ENCODE peak calls at places on chromosome 3, in six cellular contexts. L is H9, D is body of pancreas, A is GM23338, F is mucosa of descending colon, O is GM13977. P is an unnamed sample.

GRCh38 chr3:100775669-100776068 is 66.4 kb downstream of the TFG start:
- DNase-seq in O (no peak), F (no peak), A (no peak), L (no peak), D (no peak), P (no peak)

GRCh38 chr3:49638445-49638844 is 35.7 kb upstream of the APEH start:
- DNase-seq in L (no peak), O (no peak), A (no peak), D (no peak), F (no peak), P (peak)

GRCh38 chr3:166519443-166519842 is 682.2 kb upstream of the BCHE start:
- DNase-seq in D (no peak), L (no peak), F (no peak), A (no peak), O (no peak), P (no peak)

GRCh38 chr3:187968883-187969580 is 184.9 kb upstream of the LPP start:
- DNase-seq in O (no peak), L (no peak), D (peak), A (no peak), F (no peak), P (peak)

GRCh38 chr3:66038726-66039589 is at the start of gene MAGI1:
- DNase-seq in F (peak), O (peak), L (peak), D (peak), A (peak), P (peak)

GRCh38 chr3:177602601-177603136 is 405.4 kb upstream of the TBL1XR1 start:
- DNase-seq in A (no peak), L (no peak), F (no peak), D (no peak), O (no peak), P (peak)

GRCh38 chr3:27253831-27254230 is 115.4 kb downstream of the NEK10 start:
- DNase-seq in F (peak), L (peak), A (peak), D (peak), O (peak), P (peak)

GRCh38 chr3:127637546-127637945 is 8.6 kb downstream of the PODXL2 start:
- DNase-seq in O (no peak), L (no peak), F (no peak), D (no peak), A (no peak), P (no peak)

GRCh38 chr3:130850846-130851245 is 43.0 kb upstream of the ATP2C1 start:
- DNase-seq in D (no peak), L (no peak), A (no peak), O (no peak), F (no peak), P (peak)

GRCh38 chr3:28347374-28348285 is 891 bp upstream of the ZCWPW2 start:
- DNase-seq in D (no peak), O (no peak), L (no peak), A (peak), F (peak), P (peak)

GRCh38 chr3:122092460-122093165 is 37.5 kb downstream of the CD86 start:
- DNase-seq in L (peak), D (no peak), A (peak), F (peak), O (no peak), P (peak)
- TF ChIP-seq CTCF in L (peak), D (no peak), A (peak), F (no peak), O (peak), P (peak)

GRCh38 chr3:188975612-188976314 is 196.0 kb upstream of the TPRG1 start:
- DNase-seq in F (peak), O (no peak), A (peak), D (no peak), L (no peak), P (peak)

GRCh38 chr3:188979669-188980311 is 192.0 kb upstream of the TPRG1 start:
- DNase-seq in O (no peak), A (peak), D (no peak), F (no peak), L (peak), P (no peak)

GRCh38 chr3:188979236-188979635 is 192.5 kb upstream of the TPRG1 start:
- DNase-seq in L (no peak), F (no peak), A (no peak), D (no peak), O (no peak), P (no peak)

GRCh38 chr3:188976407-188976806 is 195.4 kb upstream of the TPRG1 start:
- DNase-seq in L (no peak), O (no peak), D (no peak), A (no peak), F (no peak), P (peak)

GRCh38 chr3:188978772-188979171 is 193.0 kb upstream of the TPRG1 start:
- DNase-seq in O (no peak), D (no peak), L (no peak), F (peak), A (peak), P (peak)
- TF ChIP-seq CTCF in O (no peak), D (no peak), L (no peak), F (no peak), A (no peak), P (no peak)

GRCh38 chr3:47422743-47423142 is 41.9 kb downstream of the PTPN23 start:
- DNase-seq in D (no peak), O (no peak), F (no peak), A (no peak), L (no peak), P (no peak)

GRCh38 chr3:47420511-47421484 is 40.0 kb downstream of the PTPN23 start:
- DNase-seq in D (peak), F (peak), L (peak), A (peak), O (peak), P (peak)

GRCh38 chr3:47420044-47420430 is 39.2 kb downstream of the PTPN23 start:
- DNase-seq in L (no peak), F (no peak), O (no peak), D (no peak), A (no peak), P (no peak)

GRCh38 chr3:47423548-47424145 is 42.8 kb downstream of the PTPN23 start:
- DNase-seq in A (no peak), D (no peak), O (peak), F (no peak), L (no peak), P (no peak)

DNA sequence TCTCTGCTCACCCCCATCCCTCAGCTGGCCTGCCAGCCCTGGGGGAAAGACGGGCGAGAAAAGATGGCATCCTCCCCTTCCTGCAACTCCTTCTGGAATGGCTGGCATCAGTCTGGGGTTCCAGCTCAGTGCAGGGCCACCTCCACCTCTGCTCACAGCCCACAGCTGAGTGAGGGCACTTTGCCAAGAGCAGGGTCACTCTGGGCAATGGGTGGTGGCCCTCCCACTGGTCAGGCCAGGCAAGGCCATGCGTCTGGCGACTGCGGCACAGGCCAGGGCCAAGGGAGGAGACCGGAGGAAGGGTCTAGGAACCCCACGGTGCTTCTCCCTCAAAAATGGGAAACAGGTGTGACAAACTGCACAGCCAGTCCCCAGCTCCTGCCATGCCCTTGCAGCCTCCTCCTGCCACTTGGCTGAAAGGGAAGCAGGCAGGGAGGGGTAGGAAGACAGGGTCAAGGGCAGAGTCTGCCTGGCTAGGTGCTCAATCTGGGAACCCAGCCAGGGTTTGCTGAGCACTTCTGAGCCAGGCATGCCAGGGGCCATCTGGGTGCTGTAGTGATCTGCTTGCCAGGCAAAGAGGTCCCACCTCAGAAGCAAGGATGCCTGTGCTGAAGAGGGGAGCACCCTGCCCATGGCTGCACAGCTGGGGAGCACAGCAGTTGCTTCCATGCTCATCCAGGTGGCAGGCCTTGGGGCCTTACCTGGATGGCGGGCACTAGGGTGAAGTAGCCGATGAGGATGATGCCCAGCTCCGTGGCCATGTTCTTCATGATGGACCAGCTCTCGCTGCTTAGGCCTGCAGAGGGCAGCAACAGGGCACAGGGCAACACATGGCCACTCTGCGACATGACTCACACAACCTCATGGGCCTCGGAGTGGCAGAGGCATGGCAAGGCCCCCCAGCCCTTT is 41.2 kb downstream of the PTPN23 start:
- DNase-seq in D (peak), O (peak), F (peak), A (no peak), L (no peak), P (peak)
- TF ChIP-seq CTCF in D (no peak), O (peak), F (peak), A (peak), L (peak), P (peak)

GRCh38 chr3:58074997-58075396 is 66.8 kb downstream of the FLNB start:
- DNase-seq in D (no peak), O (no peak), F (no peak), A (no peak), L (no peak), P (no peak)

GRCh38 chr3:58071480-58071971 is 63.3 kb downstream of the FLNB start:
- DNase-seq in D (no peak), O (no peak), A (no peak), L (no peak), F (no peak), P (no peak)

GRCh38 chr3:58074126-58074715 is 66.0 kb downstream of the FLNB start:
- DNase-seq in L (no peak), D (no peak), F (no peak), A (no peak), O (no peak), P (no peak)

GRCh38 chr3:58073315-58074125 is 65.3 kb downstream of the FLNB start:
- DNase-seq in A (no peak), L (no peak), O (peak), F (no peak), D (no peak), P (no peak)

DNA sequence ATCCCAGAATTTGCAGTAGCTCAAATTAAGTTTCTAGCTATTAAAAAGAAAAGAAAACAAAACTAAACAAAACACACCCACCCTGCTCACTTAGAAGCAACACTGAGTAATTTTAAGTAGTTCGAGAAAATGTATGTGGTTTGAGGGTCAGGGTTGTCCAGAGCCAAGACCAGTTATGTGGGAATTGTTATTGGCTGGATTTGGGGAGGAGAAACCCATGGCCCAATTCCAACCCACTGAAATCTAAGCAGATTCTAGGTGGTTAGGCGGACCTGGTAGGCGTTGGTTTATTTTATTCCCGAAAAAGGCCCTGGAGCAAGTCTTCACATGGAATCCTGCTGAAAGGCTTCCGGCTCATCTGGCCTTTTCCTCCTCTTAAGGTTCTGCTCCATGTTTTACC is 63.8 kb downstream of the FLNB start:
- DNase-seq in A (no peak), D (no peak), L (no peak), O (no peak), F (no peak), P (peak)
- TF ChIP-seq CTCF in A (no peak), D (no peak), L (no peak), O (no peak), F (no peak), P (no peak)

DNA sequence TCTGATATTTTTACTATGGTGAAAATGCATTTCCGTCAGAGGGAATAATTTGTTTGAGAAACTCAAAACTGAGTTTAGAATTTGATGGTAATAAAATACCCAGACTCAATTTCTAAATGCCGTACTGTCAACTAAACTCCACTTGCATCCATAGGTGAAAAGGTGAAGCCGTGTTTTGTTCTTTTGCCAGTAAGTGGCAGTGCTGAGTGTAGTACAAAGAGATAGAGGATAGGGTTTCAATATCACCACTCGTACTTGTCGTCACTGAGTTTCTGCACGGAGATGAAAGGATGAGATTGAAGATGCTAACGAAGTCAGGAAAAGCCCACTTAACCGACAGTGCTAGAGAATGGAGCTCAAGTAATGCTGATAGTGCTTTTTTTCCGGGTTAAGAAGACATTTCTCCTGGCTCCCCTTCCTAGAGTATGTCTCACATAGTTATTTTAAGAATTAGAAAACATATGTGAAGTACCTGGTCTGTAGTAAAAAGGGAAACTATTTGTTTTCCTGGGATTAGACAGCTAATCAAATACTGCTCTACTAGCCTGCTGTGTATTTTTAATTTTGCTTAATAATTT is 345.1 kb downstream of the IL5RA start:
- DNase-seq in D (no peak), F (peak), O (peak), L (peak), A (peak), P (peak)
- TF ChIP-seq CTCF in D (no peak), F (no peak), O (peak), L (peak), A (peak), P (peak)

DNA sequence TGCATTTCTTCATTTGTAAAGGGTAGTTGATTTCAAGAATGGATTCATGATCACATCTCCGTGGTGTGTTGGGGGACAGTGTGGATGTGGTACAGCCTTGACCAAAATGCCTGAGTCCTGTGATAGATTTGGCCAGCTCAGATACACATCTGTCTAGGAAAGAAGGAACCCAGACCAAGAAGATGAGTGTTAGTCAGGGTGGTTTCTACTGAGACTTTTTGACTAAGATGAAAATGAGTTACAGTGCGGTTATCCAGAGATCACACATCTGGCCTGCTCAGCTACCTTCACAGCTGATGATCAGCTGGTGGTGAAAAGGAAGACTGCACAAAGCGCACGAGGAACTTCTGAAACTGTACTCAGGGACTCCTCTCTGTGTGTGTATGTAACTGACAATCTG is 68.0 kb downstream of the FNDC3B start:
- DNase-seq in O (peak), F (no peak), L (no peak), D (no peak), A (no peak), P (no peak)
- TF ChIP-seq CTCF in O (no peak), F (no peak), L (no peak), D (no peak), A (no peak), P (no peak)

GRCh38 chr3:141406265-141406664 is 38.0 kb downstream of the ZBTB38 start:
- DNase-seq in L (no peak), F (no peak), D (no peak), A (no peak), O (no peak), P (no peak)

GRCh38 chr3:141408596-141408995 is 40.3 kb downstream of the ZBTB38 start:
- DNase-seq in L (no peak), O (no peak), D (no peak), A (no peak), F (no peak), P (no peak)

GRCh38 chr3:141405581-141405980 is 37.3 kb downstream of the ZBTB38 start:
- DNase-seq in A (no peak), O (no peak), D (no peak), F (no peak), L (no peak), P (no peak)

GRCh38 chr3:141407817-141408216 is 39.5 kb downstream of the ZBTB38 start:
- DNase-seq in A (no peak), L (no peak), D (no peak), O (no peak), F (no peak), P (no peak)

GRCh38 chr3:141407043-141407442 is 38.7 kb downstream of the ZBTB38 start:
- DNase-seq in D (no peak), O (no peak), A (no peak), L (no peak), F (no peak), P (peak)
- TF ChIP-seq CTCF in D (no peak), O (no peak), A (no peak), L (no peak), F (no peak), P (no peak)

GRCh38 chr3:98612587-98612986 is 19.2 kb upstream of the CPOX start:
- DNase-seq in F (peak), O (no peak), A (peak), D (no peak), L (peak), P (no peak)
- TF ChIP-seq CTCF in F (no peak), O (peak), A (peak), D (no peak), L (peak), P (no peak)

GRCh38 chr3:12840591-12841084 is 727 bp downstream of the RPL32 start:
- DNase-seq in O (no peak), F (peak), A (no peak), L (no peak), D (no peak), P (peak)

GRCh38 chr3:12838179-12838965 is 3.0 kb downstream of the RPL32 start:
- DNase-seq in A (no peak), L (no peak), D (no peak), F (no peak), O (no peak), P (no peak)

GRCh38 chr3:12842469-12842868 is 1.1 kb upstream of the RPL32 start:
- DNase-seq in D (no peak), A (no peak), L (no peak), O (no peak), F (no peak), P (no peak)

GRCh38 chr3:12841085-12841969 is at the start of gene RPL32:
- DNase-seq in L (peak), D (peak), A (peak), F (peak), O (peak), P (peak)

GRCh38 chr3:12841970-12842328 is 584 bp upstream of the RPL32 start:
- DNase-seq in A (no peak), F (no peak), L (no peak), D (no peak), O (no peak), P (no peak)
- TF ChIP-seq CTCF in A (no peak), F (no peak), L (peak), D (no peak), O (no peak), P (no peak)

GRCh38 chr3:190326930-190327329 is 4.7 kb upstream of the CLDN1 start:
- DNase-seq in O (no peak), F (peak), D (no peak), L (no peak), A (no peak), P (no peak)
- TF ChIP-seq CTCF in O (no peak), F (no peak), D (no peak), L (no peak), A (no peak), P (no peak)

P was measured in bronchial epithelial cell.